ENCODE peak calls at places on chromosomes 2 and 18, in five cellular contexts. One of them, this sample, is unnamed.

GRCh38 chr2:67702937-67703336 is 305.8 kb downstream of the ETAA1 start:
- DNase-seq in A549: no peak
- DNase-seq in tibial artery: no peak
- DNase-seq in K562: no peak
- DNase-seq in foreskin fibroblast: no peak
- DNase-seq in this sample: no peak

GRCh38 chr2:216391401-216391800 is 19.1 kb upstream of the MARCHF4 start:
- DNase-seq in A549: no peak
- DNase-seq in K562: no peak
- DNase-seq in foreskin fibroblast: no peak
- DNase-seq in tibial artery: no peak
- DNase-seq in this sample: no peak

GRCh38 chr18:6069103-6069502 is 173.8 kb upstream of the TMEM200C start:
- DNase-seq in A549: no peak
- DNase-seq in tibial artery: no peak
- DNase-seq in K562: no peak
- DNase-seq in foreskin fibroblast: no peak
- DNase-seq in this sample: no peak

GRCh38 chr2:30222636-30223360 is 8.5 kb upstream of the LBH start:
- DNase-seq in K562: no peak
- DNase-seq in tibial artery: no peak
- DNase-seq in A549: no peak
- DNase-seq in foreskin fibroblast: no peak
- DNase-seq in this sample: no peak

GRCh38 chr2:17583166-17583565 is 42.7 kb downstream of the VSNL1 start:
- DNase-seq in K562: no peak
- DNase-seq in A549: no peak
- DNase-seq in foreskin fibroblast: peak
- DNase-seq in tibial artery: no peak
- DNase-seq in this sample: no peak

GRCh38 chr2:40204268-40204667 is 247.6 kb downstream of the SLC8A1 start:
- DNase-seq in A549: no peak
- DNase-seq in tibial artery: no peak
- DNase-seq in foreskin fibroblast: peak
- DNase-seq in K562: no peak
- DNase-seq in this sample: no peak

GRCh38 chr2:205957452-205958154 is 128.4 kb downstream of the INO80D start:
- DNase-seq in tibial artery: no peak
- DNase-seq in A549: no peak
- DNase-seq in K562: no peak
- DNase-seq in foreskin fibroblast: no peak
- DNase-seq in this sample: no peak

GRCh38 chr2:45028276-45028675 is 19.0 kb upstream of the SIX2 start:
- DNase-seq in foreskin fibroblast: peak
- DNase-seq in A549: peak
- DNase-seq in K562: no peak
- DNase-seq in tibial artery: no peak
- DNase-seq in this sample: peak

GRCh38 chr18:32271649-32272324 is 81.9 kb downstream of the MEP1B start:
- DNase-seq in foreskin fibroblast: peak
- DNase-seq in K562: peak
- DNase-seq in tibial artery: no peak
- DNase-seq in A549: peak
- DNase-seq in this sample: peak

GRCh38 chr2:216944733-216945132 is 84.9 kb upstream of the TNP1 start:
- DNase-seq in foreskin fibroblast: no peak
- DNase-seq in tibial artery: no peak
- DNase-seq in A549: no peak
- DNase-seq in K562: no peak
- DNase-seq in this sample: no peak

GRCh38 chr18:50073319-50073718 is 121.6 kb downstream of the MYO5B start:
- DNase-seq in foreskin fibroblast: no peak
- DNase-seq in A549: no peak
- DNase-seq in K562: no peak
- DNase-seq in tibial artery: no peak
- DNase-seq in this sample: no peak

GRCh38 chr18:2526320-2526719 is 45.0 kb downstream of the METTL4 start:
- DNase-seq in foreskin fibroblast: no peak
- DNase-seq in tibial artery: no peak
- DNase-seq in A549: no peak
- DNase-seq in K562: no peak
- DNase-seq in this sample: no peak

GRCh38 chr2:84481702-84482101 is 22.6 kb upstream of the SUCLG1 start:
- DNase-seq in foreskin fibroblast: peak
- DNase-seq in K562: no peak
- DNase-seq in A549: no peak
- DNase-seq in tibial artery: no peak
- DNase-seq in this sample: no peak

DNA sequence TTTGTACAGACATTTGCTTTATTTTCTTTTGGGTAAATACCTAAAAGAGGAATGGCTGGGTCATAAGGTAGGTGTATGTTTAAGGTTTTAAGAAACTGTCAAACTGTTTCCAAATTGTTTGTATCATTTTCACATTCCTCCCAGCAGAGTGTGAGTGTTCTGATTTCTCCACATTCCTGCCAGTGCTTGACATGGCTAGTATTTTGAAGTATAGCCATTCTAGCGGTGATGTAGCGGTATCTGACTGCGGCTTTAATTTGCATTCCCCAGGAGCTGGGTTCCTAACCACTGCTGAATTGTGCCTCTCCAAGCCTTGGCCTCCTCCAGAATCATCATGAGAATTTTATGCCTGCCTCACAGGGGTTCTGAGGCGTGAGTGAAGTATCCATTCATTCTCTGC is 61.8 kb upstream of the ARL4C start:
- DNase-seq in A549: no peak
- DNase-seq in K562: no peak
- DNase-seq in foreskin fibroblast: no peak
- DNase-seq in tibial artery: no peak
- DNase-seq in this sample: no peak
- TF ChIP-seq CTCF in A549: no peak
- TF ChIP-seq CTCF in K562: no peak
- TF ChIP-seq CTCF in foreskin fibroblast: no peak
- TF ChIP-seq CTCF in tibial artery: no peak
- TF ChIP-seq CTCF in this sample: no peak

DNA sequence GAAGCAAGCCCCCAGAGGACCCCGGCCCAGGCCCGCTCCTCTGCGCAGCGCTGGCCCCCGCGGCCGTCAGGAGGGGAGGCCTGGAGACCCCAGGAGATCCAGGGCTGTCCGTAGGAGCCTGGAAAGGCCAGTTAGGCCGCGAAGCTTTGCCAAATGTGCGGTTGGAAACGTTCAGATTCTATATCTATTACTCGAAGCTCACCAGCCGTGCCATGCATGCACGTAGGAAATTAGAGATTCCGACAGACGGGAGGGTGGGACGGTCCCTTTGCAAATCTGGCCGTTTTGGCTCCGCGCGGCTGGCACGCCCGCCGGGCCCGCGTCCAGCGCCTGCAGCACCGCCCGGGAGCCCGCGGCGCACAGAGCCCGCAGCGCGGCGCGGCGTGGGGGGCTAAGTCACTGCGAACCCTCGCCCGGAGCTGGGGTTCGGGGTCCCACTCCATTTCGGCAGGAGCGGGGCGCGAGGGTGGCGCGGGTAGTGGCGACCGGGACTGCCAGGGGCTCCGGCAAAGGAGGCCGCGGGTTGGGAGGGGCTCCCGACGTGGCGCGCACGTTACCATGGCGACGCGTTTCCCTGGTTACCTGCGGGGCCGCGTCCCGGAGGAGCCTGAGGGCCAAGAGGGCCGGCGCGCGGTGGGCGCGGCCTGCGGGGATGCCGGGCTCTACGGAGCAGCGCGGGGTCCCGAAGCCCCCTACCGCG is 488.6 kb upstream of the SMIM21 start:
- DNase-seq in K562: no peak
- DNase-seq in A549: no peak
- DNase-seq in tibial artery: no peak
- DNase-seq in foreskin fibroblast: peak
- DNase-seq in this sample: no peak
- H3K4me3 ChIP-seq in K562: no peak
- H3K4me3 ChIP-seq in A549: no peak
- H3K4me3 ChIP-seq in tibial artery: peak
- H3K4me3 ChIP-seq in foreskin fibroblast: peak
- H3K4me3 ChIP-seq in this sample: peak

GRCh38 chr2:3823748-3824147 is 120.4 kb downstream of the DCDC2C start:
- DNase-seq in foreskin fibroblast: no peak
- DNase-seq in K562: no peak
- DNase-seq in tibial artery: no peak
- DNase-seq in A549: peak
- DNase-seq in this sample: peak

DNA sequence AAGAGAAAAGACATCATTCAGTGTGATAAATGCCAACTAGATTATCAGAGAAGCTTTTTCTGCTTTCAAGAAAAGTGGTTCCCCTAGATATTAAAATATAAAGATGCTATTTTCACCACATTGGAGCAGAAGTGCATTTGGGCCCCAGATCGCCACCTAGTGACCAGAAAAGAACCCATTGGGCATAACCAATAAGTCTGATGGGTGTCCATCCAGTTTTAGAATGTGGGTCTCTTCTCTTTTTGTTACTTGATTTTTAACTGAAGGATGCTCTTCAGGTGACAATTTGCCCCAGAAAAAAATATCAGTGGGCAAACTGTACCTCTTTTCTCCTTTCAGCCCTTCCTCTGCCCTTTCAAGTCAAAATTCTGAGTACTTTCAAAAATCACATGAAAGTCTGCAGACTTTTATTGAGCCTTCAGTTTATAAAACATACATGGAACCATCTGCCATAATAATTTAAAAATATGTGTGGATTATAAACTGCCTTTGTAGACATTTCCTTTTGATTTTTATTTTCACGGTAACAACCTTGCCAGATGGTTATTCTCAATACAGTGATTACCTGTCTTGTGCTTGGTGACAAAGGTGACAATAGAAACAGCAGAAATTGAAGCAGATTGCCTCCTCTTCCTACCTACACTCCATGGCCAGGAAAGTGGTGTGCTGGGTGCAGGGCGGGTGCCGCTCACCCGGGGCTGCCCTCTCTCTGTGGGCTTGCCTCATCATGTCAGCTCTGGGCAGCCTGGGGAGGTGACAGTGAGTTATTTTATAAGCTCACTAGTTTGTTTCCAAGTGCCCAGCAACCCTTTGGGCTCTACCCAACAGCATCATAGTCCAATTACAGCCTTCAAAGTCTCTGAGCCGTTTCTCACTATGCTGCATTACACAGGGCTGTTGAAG is 124.5 kb downstream of the DCDC2C start:
- DNase-seq in K562: peak
- DNase-seq in A549: peak
- DNase-seq in foreskin fibroblast: no peak
- DNase-seq in tibial artery: no peak
- DNase-seq in this sample: no peak
- TF ChIP-seq CTCF in K562: peak
- TF ChIP-seq CTCF in A549: peak
- TF ChIP-seq CTCF in foreskin fibroblast: peak
- TF ChIP-seq CTCF in tibial artery: no peak
- TF ChIP-seq CTCF in this sample: peak

GRCh38 chr2:182241936-182242335 is 184.9 kb downstream of the PDE1A start:
- DNase-seq in foreskin fibroblast: no peak
- DNase-seq in tibial artery: no peak
- DNase-seq in K562: no peak
- DNase-seq in A549: no peak
- DNase-seq in this sample: no peak
- H3K4me3 ChIP-seq in foreskin fibroblast: no peak
- H3K4me3 ChIP-seq in tibial artery: no peak
- H3K4me3 ChIP-seq in K562: no peak
- H3K4me3 ChIP-seq in A549: no peak
- H3K4me3 ChIP-seq in this sample: no peak

GRCh38 chr2:203650860-203651613 is 55.4 kb upstream of the CD28 start:
- DNase-seq in K562: peak
- DNase-seq in tibial artery: no peak
- DNase-seq in foreskin fibroblast: peak
- DNase-seq in A549: peak
- DNase-seq in this sample: no peak
- TF ChIP-seq CTCF in K562: no peak
- TF ChIP-seq CTCF in tibial artery: peak
- TF ChIP-seq CTCF in foreskin fibroblast: no peak
- TF ChIP-seq CTCF in A549: peak
- TF ChIP-seq CTCF in this sample: peak

GRCh38 chr18:56240405-56240804 is 398.0 kb downstream of the TXNL1 start:
- DNase-seq in K562: no peak
- DNase-seq in tibial artery: no peak
- DNase-seq in A549: no peak
- DNase-seq in foreskin fibroblast: peak
- DNase-seq in this sample: peak

GRCh38 chr18:56246912-56247311 is 391.5 kb downstream of the TXNL1 start:
- DNase-seq in foreskin fibroblast: no peak
- DNase-seq in K562: no peak
- DNase-seq in tibial artery: no peak
- DNase-seq in A549: no peak
- DNase-seq in this sample: no peak

GRCh38 chr18:56248613-56249235 is 389.7 kb downstream of the TXNL1 start:
- DNase-seq in K562: no peak
- DNase-seq in A549: no peak
- DNase-seq in foreskin fibroblast: no peak
- DNase-seq in tibial artery: no peak
- DNase-seq in this sample: no peak

GRCh38 chr18:56245856-56246575 is 392.4 kb downstream of the TXNL1 start:
- DNase-seq in K562: no peak
- DNase-seq in A549: peak
- DNase-seq in foreskin fibroblast: peak
- DNase-seq in tibial artery: no peak
- DNase-seq in this sample: no peak
- H3K4me3 ChIP-seq in K562: no peak
- H3K4me3 ChIP-seq in A549: no peak
- H3K4me3 ChIP-seq in foreskin fibroblast: no peak
- H3K4me3 ChIP-seq in tibial artery: no peak
- H3K4me3 ChIP-seq in this sample: no peak

GRCh38 chr2:49621014-49621413 is 466.7 kb upstream of the FSHR start:
- DNase-seq in tibial artery: no peak
- DNase-seq in A549: no peak
- DNase-seq in foreskin fibroblast: no peak
- DNase-seq in K562: no peak
- DNase-seq in this sample: no peak

GRCh38 chr2:49619804-49620203 is 465.5 kb upstream of the FSHR start:
- DNase-seq in foreskin fibroblast: no peak
- DNase-seq in tibial artery: no peak
- DNase-seq in K562: no peak
- DNase-seq in A549: peak
- DNase-seq in this sample: no peak

GRCh38 chr2:49616800-49617199 is 462.5 kb upstream of the FSHR start:
- DNase-seq in foreskin fibroblast: peak
- DNase-seq in K562: no peak
- DNase-seq in tibial artery: no peak
- DNase-seq in A549: peak
- DNase-seq in this sample: no peak
- TF ChIP-seq CTCF in foreskin fibroblast: peak
- TF ChIP-seq CTCF in K562: no peak
- TF ChIP-seq CTCF in tibial artery: no peak
- TF ChIP-seq CTCF in A549: peak
- TF ChIP-seq CTCF in this sample: no peak